ENCODE peak calls at places on chromosomes 7 and 10, in eight cellular contexts. L is Caki2; U is activated T-cell treated with anti-CD3 and anti-CD28 coated beads, Interleukin-2, amount 50 U/mL, for 4 hours; O is Peyer's patch; C is activated effector memory CD4-positive, alpha-beta T cell treated with Interleukin-2 at 50 U/mL for 16 hours; R is stimulated activated CD8-positive, alpha-beta memory T cell treated with anti-CD3 and anti-CD28 coated beads, Interleukin-2, amount 100 ng/mL, for 48 hours; M is GM23338; D is SW480. F is an unnamed sample.

GRCh38 chr7:124671976-124672375 is 93.6 kb downstream of the GPR37 start:
- DNase-seq in D (no peak), O (no peak), M (no peak), C (no peak), L (no peak), U (no peak), R (no peak), F (no peak)

GRCh38 chr10:125936331-125936730 is 40.0 kb downstream of the FANK1 start:
- DNase-seq in M (no peak), C (no peak), D (no peak), O (no peak), L (no peak), U (no peak), R (no peak), F (no peak)

GRCh38 chr7:22110881-22111280 is 165.2 kb upstream of the CDCA7L start:
- DNase-seq in O (no peak), C (no peak), U (no peak), R (no peak), L (no peak), M (no peak), D (no peak), F (no peak)

GRCh38 chr10:520402-520787 is 169.1 kb downstream of the DIP2C start:
- DNase-seq in O (no peak), R (no peak), D (no peak), M (no peak), C (no peak), L (no peak), U (no peak), F (no peak)

GRCh38 chr10:30125484-30125883 is 66.1 kb upstream of the JCAD start:
- DNase-seq in U (no peak), D (no peak), R (no peak), C (no peak), O (no peak), M (no peak), L (no peak), F (no peak)

GRCh38 chr7:111238891-111239290 is 148.0 kb downstream of the LRRN3 start:
- DNase-seq in D (no peak), R (no peak), C (no peak), O (no peak), L (no peak), U (no peak), M (no peak), F (no peak)

GRCh38 chr7:155810607-155811559 is 1.4 kb downstream of the SHH start:
- DNase-seq in O (no peak), M (peak; percentile 53), R (no peak), U (no peak), C (no peak), D (no peak), L (peak; percentile 46), F (no peak)

GRCh38 chr10:130179640-130180039 is 43.4 kb downstream of the GLRX3 start:
- DNase-seq in C (no peak), O (no peak), R (no peak), D (peak; percentile 21), M (peak; percentile 90), U (no peak), L (peak; percentile 35), F (peak; percentile 23)

GRCh38 chr7:149826344-149827088 is 11.7 kb upstream of the ZNF862 start:
- DNase-seq in M (no peak), O (no peak), R (no peak), U (no peak), D (no peak), L (no peak), C (no peak), F (no peak)

GRCh38 chr7:25619963-25620799 is 391.9 kb upstream of the NPVF start:
- DNase-seq in U (no peak), L (no peak), R (no peak), M (no peak), C (no peak), O (peak; percentile 86), D (no peak), F (peak; percentile 22)

GRCh38 chr7:125256446-125256845 is 326.8 kb upstream of the POT1 start:
- DNase-seq in C (no peak), D (no peak), U (no peak), M (peak; percentile 20), L (peak; percentile 41), R (no peak), O (no peak), F (no peak)

GRCh38 chr7:104550362-104550761 is 222.0 kb downstream of the LHFPL3 start:
- DNase-seq in D (peak; percentile 19), O (no peak), R (no peak), M (no peak), U (no peak), C (no peak), L (no peak), F (no peak)

GRCh38 chr7:3194501-3195141 is 106.4 kb upstream of the SDK1 start:
- DNase-seq in L (peak; percentile 100), D (peak; percentile 92), R (no peak), C (no peak), M (peak; percentile 97), U (no peak), O (no peak), F (no peak)

GRCh38 chr7:39086638-39087360 is 109.1 kb downstream of the POU6F2 start:
- DNase-seq in R (no peak), U (no peak), L (no peak), D (no peak), C (no peak), M (no peak), O (no peak), F (no peak)

GRCh38 chr7:89731751-89732150 is 422.5 kb upstream of the STEAP1 start:
- DNase-seq in M (no peak), L (no peak), D (no peak), R (no peak), O (no peak), U (no peak), C (no peak), F (no peak)

GRCh38 chr7:100048680-100049079 is 894 bp upstream of the ZSCAN21 start:
- DNase-seq in M (no peak), L (no peak), C (no peak), U (no peak), D (peak; percentile 34), R (no peak), O (peak; percentile 49), F (no peak)

F was measured in AML-193.